ENCODE peak calls at places on chromosomes 1 and 21, in eight cellular contexts. One of them, this sample, is unnamed.

GRCh38 chr1:184467295-184467694 is 80.5 kb downstream of the C1orf21 start:
- DNase-seq in H1: no peak
- DNase-seq in suprapubic skin: no peak
- DNase-seq in sigmoid colon: no peak
- DNase-seq in prostate gland: no peak
- DNase-seq in stomach: no peak
- DNase-seq in GM12891: no peak
- DNase-seq in transverse colon: no peak
- DNase-seq in this sample: no peak

GRCh38 chr1:62356257-62356835 is 37.1 kb upstream of the KANK4 start:
- DNase-seq in H1: no peak
- DNase-seq in suprapubic skin: no peak
- DNase-seq in sigmoid colon: no peak
- DNase-seq in prostate gland: no peak
- DNase-seq in stomach: no peak
- DNase-seq in GM12891: no peak
- DNase-seq in transverse colon: no peak
- DNase-seq in this sample: no peak

GRCh38 chr1:155052412-155053400 is 1.6 kb downstream of the ADAM15 start:
- DNase-seq in H1: no peak
- DNase-seq in suprapubic skin: no peak
- DNase-seq in sigmoid colon: no peak
- DNase-seq in prostate gland: peak; percentile 37
- DNase-seq in stomach: no peak
- DNase-seq in GM12891: no peak
- DNase-seq in transverse colon: peak; percentile 48
- DNase-seq in this sample: no peak

GRCh38 chr21:39137248-39138186 is 45.7 kb downstream of the PSMG1 start:
- DNase-seq in H1: no peak
- DNase-seq in suprapubic skin: no peak
- DNase-seq in sigmoid colon: no peak
- DNase-seq in prostate gland: no peak
- DNase-seq in stomach: no peak
- DNase-seq in GM12891: no peak
- DNase-seq in transverse colon: no peak
- DNase-seq in this sample: peak; percentile 31

GRCh38 chr1:17419626-17420328 is 19.7 kb downstream of the RCC2 start:
- DNase-seq in H1: peak; percentile 67
- DNase-seq in suprapubic skin: no peak
- DNase-seq in sigmoid colon: peak; percentile 83
- DNase-seq in prostate gland: peak; percentile 46
- DNase-seq in stomach: peak; percentile 79
- DNase-seq in GM12891: peak; percentile 84
- DNase-seq in transverse colon: peak; percentile 73
- DNase-seq in this sample: no peak

GRCh38 chr1:171292799-171293198 is 21.2 kb upstream of the FMO4 start:
- DNase-seq in H1: no peak
- DNase-seq in suprapubic skin: no peak
- DNase-seq in sigmoid colon: no peak
- DNase-seq in prostate gland: no peak
- DNase-seq in stomach: no peak
- DNase-seq in GM12891: no peak
- DNase-seq in transverse colon: no peak
- DNase-seq in this sample: peak; percentile 39

GRCh38 chr1:21783679-21784603 is 992 bp upstream of the USP48 start:
- DNase-seq in H1: peak; percentile 95
- DNase-seq in suprapubic skin: no peak
- DNase-seq in sigmoid colon: no peak
- DNase-seq in prostate gland: peak; percentile 6
- DNase-seq in stomach: peak; percentile 97
- DNase-seq in GM12891: peak; percentile 81
- DNase-seq in transverse colon: peak; percentile 15
- DNase-seq in this sample: no peak

GRCh38 chr1:220732621-220733020 is 15.5 kb upstream of the MTARC2 start:
- DNase-seq in H1: no peak
- DNase-seq in suprapubic skin: no peak
- DNase-seq in sigmoid colon: no peak
- DNase-seq in prostate gland: peak; percentile 14
- DNase-seq in stomach: peak; percentile 48
- DNase-seq in GM12891: no peak
- DNase-seq in transverse colon: no peak
- DNase-seq in this sample: peak; percentile 81

GRCh38 chr21:43667191-43667904 is 8.0 kb downstream of the RRP1B start:
- DNase-seq in H1: no peak
- DNase-seq in suprapubic skin: no peak
- DNase-seq in sigmoid colon: no peak
- DNase-seq in prostate gland: no peak
- DNase-seq in stomach: no peak
- DNase-seq in GM12891: no peak
- DNase-seq in transverse colon: no peak
- DNase-seq in this sample: no peak

GRCh38 chr1:96772349-96772748 is 50.8 kb downstream of the PTBP2 start:
- DNase-seq in H1: no peak
- DNase-seq in suprapubic skin: no peak
- DNase-seq in sigmoid colon: no peak
- DNase-seq in prostate gland: no peak
- DNase-seq in stomach: no peak
- DNase-seq in GM12891: no peak
- DNase-seq in transverse colon: no peak
- DNase-seq in this sample: no peak

GRCh38 chr1:161792740-161793139 is 26.6 kb downstream of the ATF6 start:
- DNase-seq in H1: no peak
- DNase-seq in suprapubic skin: no peak
- DNase-seq in sigmoid colon: no peak
- DNase-seq in prostate gland: peak; percentile 15
- DNase-seq in stomach: no peak
- DNase-seq in GM12891: no peak
- DNase-seq in transverse colon: no peak
- DNase-seq in this sample: no peak

GRCh38 chr21:31682625-31683024 is 23.1 kb downstream of the SOD1 start:
- DNase-seq in H1: no peak
- DNase-seq in suprapubic skin: no peak
- DNase-seq in sigmoid colon: no peak
- DNase-seq in prostate gland: no peak
- DNase-seq in stomach: no peak
- DNase-seq in GM12891: no peak
- DNase-seq in transverse colon: no peak
- DNase-seq in this sample: no peak

GRCh38 chr1:37890378-37891014 is 31.1 kb upstream of the MTF1 start:
- DNase-seq in H1: no peak
- DNase-seq in suprapubic skin: no peak
- DNase-seq in sigmoid colon: no peak
- DNase-seq in prostate gland: peak; percentile 30
- DNase-seq in stomach: no peak
- DNase-seq in GM12891: peak; percentile 19
- DNase-seq in transverse colon: no peak
- DNase-seq in this sample: no peak

GRCh38 chr1:179754031-179754624 is 11.0 kb downstream of the FAM163A start:
- DNase-seq in H1: no peak
- DNase-seq in suprapubic skin: no peak
- DNase-seq in sigmoid colon: no peak
- DNase-seq in prostate gland: no peak
- DNase-seq in stomach: no peak
- DNase-seq in GM12891: no peak
- DNase-seq in transverse colon: no peak
- DNase-seq in this sample: no peak

GRCh38 chr21:38123626-38124025 is 133.2 kb upstream of the KCNJ15 start:
- DNase-seq in H1: no peak
- DNase-seq in suprapubic skin: no peak
- DNase-seq in sigmoid colon: no peak
- DNase-seq in prostate gland: no peak
- DNase-seq in stomach: no peak
- DNase-seq in GM12891: no peak
- DNase-seq in transverse colon: no peak
- DNase-seq in this sample: no peak

GRCh38 chr1:8791819-8792218 is 25.6 kb downstream of the RERE start:
- DNase-seq in H1: no peak
- DNase-seq in suprapubic skin: no peak
- DNase-seq in sigmoid colon: no peak
- DNase-seq in prostate gland: no peak
- DNase-seq in stomach: no peak
- DNase-seq in GM12891: no peak
- DNase-seq in transverse colon: no peak
- DNase-seq in this sample: no peak

GRCh38 chr1:8790987-8791386 is 26.5 kb downstream of the RERE start:
- DNase-seq in H1: no peak
- DNase-seq in suprapubic skin: no peak
- DNase-seq in sigmoid colon: no peak
- DNase-seq in prostate gland: no peak
- DNase-seq in stomach: no peak
- DNase-seq in GM12891: no peak
- DNase-seq in transverse colon: no peak
- DNase-seq in this sample: no peak

GRCh38 chr1:8789314-8790214 is 27.9 kb downstream of the RERE start:
- DNase-seq in H1: peak; percentile 36
- DNase-seq in suprapubic skin: no peak
- DNase-seq in sigmoid colon: peak; percentile 35
- DNase-seq in prostate gland: peak; percentile 28
- DNase-seq in stomach: no peak
- DNase-seq in GM12891: no peak
- DNase-seq in transverse colon: no peak
- DNase-seq in this sample: no peak

GRCh38 chr1:8787218-8787617 is 30.2 kb downstream of the RERE start:
- DNase-seq in H1: no peak
- DNase-seq in suprapubic skin: no peak
- DNase-seq in sigmoid colon: no peak
- DNase-seq in prostate gland: no peak
- DNase-seq in stomach: no peak
- DNase-seq in GM12891: no peak
- DNase-seq in transverse colon: no peak
- DNase-seq in this sample: no peak

GRCh38 chr1:8790478-8790877 is 27.0 kb downstream of the RERE start:
- DNase-seq in H1: no peak
- DNase-seq in suprapubic skin: no peak
- DNase-seq in sigmoid colon: no peak
- DNase-seq in prostate gland: no peak
- DNase-seq in stomach: no peak
- DNase-seq in GM12891: no peak
- DNase-seq in transverse colon: no peak
- DNase-seq in this sample: no peak
- TF ChIP-seq POLR2AphosphoS5 in H1: no peak
- TF ChIP-seq POLR2AphosphoS5 in suprapubic skin: no peak
- TF ChIP-seq POLR2AphosphoS5 in sigmoid colon: no peak
- TF ChIP-seq POLR2AphosphoS5 in prostate gland: no peak
- TF ChIP-seq POLR2AphosphoS5 in stomach: no peak
- TF ChIP-seq POLR2AphosphoS5 in GM12891: no peak
- TF ChIP-seq POLR2AphosphoS5 in transverse colon: no peak
- TF ChIP-seq POLR2AphosphoS5 in this sample: no peak

GRCh38 chr1:59976194-59977074 is 49.9 kb upstream of the CYP2J2 start:
- DNase-seq in H1: no peak
- DNase-seq in suprapubic skin: peak; percentile 82
- DNase-seq in sigmoid colon: peak; percentile 75
- DNase-seq in prostate gland: peak; percentile 55
- DNase-seq in stomach: peak; percentile 70
- DNase-seq in GM12891: peak; percentile 25
- DNase-seq in transverse colon: peak; percentile 76
- DNase-seq in this sample: no peak

GRCh38 chr1:59979551-59980070 is 53.0 kb upstream of the CYP2J2 start:
- DNase-seq in H1: no peak
- DNase-seq in suprapubic skin: no peak
- DNase-seq in sigmoid colon: no peak
- DNase-seq in prostate gland: no peak
- DNase-seq in stomach: no peak
- DNase-seq in GM12891: no peak
- DNase-seq in transverse colon: no peak
- DNase-seq in this sample: peak; percentile 45

GRCh38 chr1:59977075-59977410 is 50.5 kb upstream of the CYP2J2 start:
- DNase-seq in H1: no peak
- DNase-seq in suprapubic skin: no peak
- DNase-seq in sigmoid colon: no peak
- DNase-seq in prostate gland: no peak
- DNase-seq in stomach: no peak
- DNase-seq in GM12891: no peak
- DNase-seq in transverse colon: no peak
- DNase-seq in this sample: no peak

GRCh38 chr1:59973719-59974118 is 47.1 kb upstream of the CYP2J2 start:
- DNase-seq in H1: no peak
- DNase-seq in suprapubic skin: no peak
- DNase-seq in sigmoid colon: no peak
- DNase-seq in prostate gland: no peak
- DNase-seq in stomach: no peak
- DNase-seq in GM12891: no peak
- DNase-seq in transverse colon: no peak
- DNase-seq in this sample: no peak

GRCh38 chr1:59978026-59978425 is 51.5 kb upstream of the CYP2J2 start:
- DNase-seq in H1: no peak
- DNase-seq in suprapubic skin: no peak
- DNase-seq in sigmoid colon: no peak
- DNase-seq in prostate gland: no peak
- DNase-seq in stomach: no peak
- DNase-seq in GM12891: no peak
- DNase-seq in transverse colon: no peak
- DNase-seq in this sample: no peak
- TF ChIP-seq POLR2AphosphoS5 in H1: no peak
- TF ChIP-seq POLR2AphosphoS5 in suprapubic skin: peak; percentile 24
- TF ChIP-seq POLR2AphosphoS5 in sigmoid colon: no peak
- TF ChIP-seq POLR2AphosphoS5 in prostate gland: no peak
- TF ChIP-seq POLR2AphosphoS5 in stomach: no peak
- TF ChIP-seq POLR2AphosphoS5 in GM12891: no peak
- TF ChIP-seq POLR2AphosphoS5 in transverse colon: no peak
- TF ChIP-seq POLR2AphosphoS5 in this sample: no peak

DNA sequence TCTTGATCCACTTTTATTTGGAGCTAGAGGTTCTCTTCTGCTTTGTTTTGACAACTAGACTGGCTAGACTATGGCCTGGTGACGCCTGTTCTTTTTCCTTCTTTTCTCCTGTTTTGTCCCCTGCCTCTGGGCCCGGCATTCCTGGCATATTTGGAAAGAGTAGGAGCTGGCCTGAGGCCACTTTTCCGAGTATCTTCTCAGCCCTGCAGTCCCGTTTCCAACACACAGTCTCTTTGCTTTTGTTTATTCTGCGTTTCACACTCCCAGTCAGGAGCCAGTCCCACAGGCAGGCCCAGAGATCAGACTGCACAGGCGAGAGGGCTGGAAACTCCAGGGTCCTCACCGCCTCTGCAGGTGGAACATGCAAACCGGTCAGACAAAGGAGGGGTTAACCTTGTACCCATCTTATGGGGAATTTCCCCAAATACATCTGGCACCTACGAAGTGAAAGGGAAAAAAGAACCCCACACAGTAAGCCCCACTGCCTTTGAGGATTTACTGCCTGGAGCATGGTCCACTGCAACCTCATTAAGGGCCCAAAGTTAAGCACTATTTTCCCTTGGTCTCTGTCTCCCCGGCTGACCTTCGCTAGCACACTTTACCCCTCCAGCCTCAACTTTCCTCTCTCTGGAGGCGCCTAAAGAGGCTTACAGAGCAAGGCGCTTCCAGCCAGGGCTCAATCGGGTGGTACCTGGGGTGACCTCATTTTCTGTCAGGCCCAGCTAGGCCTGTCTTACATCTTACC is 141.1 kb downstream of the TOMM20 start:
- DNase-seq in H1: no peak
- DNase-seq in suprapubic skin: peak; percentile 93
- DNase-seq in sigmoid colon: peak; percentile 95
- DNase-seq in prostate gland: peak; percentile 71
- DNase-seq in stomach: peak; percentile 79
- DNase-seq in GM12891: no peak
- DNase-seq in transverse colon: peak; percentile 68
- DNase-seq in this sample: peak; percentile 96
- TF ChIP-seq POLR2AphosphoS5 in H1: no peak
- TF ChIP-seq POLR2AphosphoS5 in suprapubic skin: peak; percentile 48
- TF ChIP-seq POLR2AphosphoS5 in sigmoid colon: peak; percentile 83
- TF ChIP-seq POLR2AphosphoS5 in prostate gland: peak; percentile 69
- TF ChIP-seq POLR2AphosphoS5 in stomach: peak; percentile 67
- TF ChIP-seq POLR2AphosphoS5 in GM12891: no peak
- TF ChIP-seq POLR2AphosphoS5 in transverse colon: peak; percentile 57
- TF ChIP-seq POLR2AphosphoS5 in this sample: peak; percentile 91

GRCh38 chr21:34888569-34889286 is 160.4 kb downstream of the RUNX1 start:
- DNase-seq in H1: peak; percentile 79
- DNase-seq in suprapubic skin: peak; percentile 95
- DNase-seq in sigmoid colon: peak; percentile 97
- DNase-seq in prostate gland: peak; percentile 97
- DNase-seq in stomach: peak; percentile 97
- DNase-seq in GM12891: peak; percentile 70
- DNase-seq in transverse colon: peak; percentile 96
- DNase-seq in this sample: peak; percentile 97
- TF ChIP-seq POLR2AphosphoS5 in H1: no peak
- TF ChIP-seq POLR2AphosphoS5 in suprapubic skin: peak; percentile 71
- TF ChIP-seq POLR2AphosphoS5 in sigmoid colon: peak; percentile 93
- TF ChIP-seq POLR2AphosphoS5 in prostate gland: peak; percentile 89
- TF ChIP-seq POLR2AphosphoS5 in stomach: peak; percentile 96
- TF ChIP-seq POLR2AphosphoS5 in GM12891: peak; percentile 83
- TF ChIP-seq POLR2AphosphoS5 in transverse colon: peak; percentile 92
- TF ChIP-seq POLR2AphosphoS5 in this sample: peak; percentile 75